ENCODE peak calls at places on chromosome X, in four cellular contexts. W is right atrium auricular region, N is fibroblast of the aortic adventitia, X is lung. V is an unnamed sample.

GRCh38 chrX:16957751-16958150 is 11.3 kb downstream of the REPS2 start:
- DNase-seq in W (no peak), N (no peak), X (no peak), V (no peak)

GRCh38 chrX:1244164-1245076 is 24.2 kb upstream of the CSF2RA start:
- DNase-seq in W (no peak), N (no peak), X (no peak), V (no peak)

GRCh38 chrX:40864972-40865371 is 129.6 kb upstream of the MED14 start:
- DNase-seq in W (no peak), N (peak; percentile 77), X (no peak), V (no peak)

GRCh38 chrX:107324493-107325310 is 118.3 kb downstream of the DNAAF6 start:
- DNase-seq in W (no peak), N (peak; percentile 13), X (no peak), V (no peak)

GRCh38 chrX:370963-371745 is 15.6 kb downstream of the PPP2R3B start:
- DNase-seq in W (no peak), N (no peak), X (no peak), V (no peak)

GRCh38 chrX:122943918-122944317 is 240.2 kb upstream of the GRIA3 start:
- DNase-seq in W (no peak), N (peak; percentile 66), X (no peak), V (no peak)

GRCh38 chrX:40867352-40867751 is 132.0 kb upstream of the MED14 start:
- DNase-seq in W (no peak), N (peak; percentile 64), X (no peak), V (no peak)

GRCh38 chrX:12080265-12080664 is 58.0 kb upstream of the FRMPD4 start:
- DNase-seq in W (no peak), N (peak; percentile 69), X (no peak), V (no peak)

GRCh38 chrX:85327060-85327333 is 52.5 kb downstream of the POF1B start:
- DNase-seq in W (no peak), N (no peak), X (no peak), V (no peak)

GRCh38 chrX:115054876-115055275 is 37.5 kb upstream of the IL13RA2 start:
- DNase-seq in W (no peak), N (no peak), X (no peak), V (no peak)

GRCh38 chrX:71665747-71666146 is 1.6 kb upstream of the LOC101059915 start:
- DNase-seq in W (no peak), N (no peak), X (peak; percentile 11), V (no peak)

GRCh38 chrX:1661048-1661921 is 46.4 kb downstream of the ASMT start:
- DNase-seq in W (no peak), N (no peak), X (peak; percentile 51), V (peak; percentile 80)

GRCh38 chrX:17519349-17519748 is 144.3 kb downstream of the NHS start:
- DNase-seq in W (peak; percentile 81), N (peak; percentile 80), X (peak; percentile 37), V (no peak)

GRCh38 chrX:19543020-19543715 is 27.9 kb upstream of the MAP3K15 start:
- DNase-seq in W (no peak), N (no peak), X (no peak), V (no peak)

GRCh38 chrX:134774190-134775048 is 116.1 kb upstream of the PLAC1 start:
- DNase-seq in W (no peak), N (no peak), X (no peak), V (no peak)

GRCh38 chrX:155997436-155997835 is at the start of gene IL9R:
- DNase-seq in W (no peak), N (no peak), X (no peak), V (peak; percentile 30)

GRCh38 chrX:7586126-7586525 is 256.8 kb upstream of the VCX start:
- DNase-seq in W (no peak), N (peak; percentile 22), X (no peak), V (no peak)

GRCh38 chrX:29422034-29422433 is 793.3 kb upstream of the MAGEB2 start:
- DNase-seq in W (no peak), N (no peak), X (no peak), V (no peak)

GRCh38 chrX:110180176-110180927 is 137.5 kb downstream of the AMMECR1 start:
- DNase-seq in W (no peak), N (peak; percentile 81), X (no peak), V (no peak)

GRCh38 chrX:123086768-123087167 is 97.3 kb upstream of the GRIA3 start:
- DNase-seq in W (no peak), N (no peak), X (no peak), V (no peak)

GRCh38 chrX:13669246-13669689 is 16.3 kb downstream of the TCEANC start:
- DNase-seq in W (peak; percentile 66), N (peak; percentile 99), X (peak; percentile 76), V (peak; percentile 25)

GRCh38 chrX:27976284-27976683 is 5.0 kb downstream of the DCAF8L1 start:
- DNase-seq in W (no peak), N (peak; percentile 43), X (no peak), V (no peak)

GRCh38 chrX:56764153-56764974 is 35.3 kb downstream of the NBDY start:
- DNase-seq in W (peak; percentile 79), N (peak; percentile 96), X (peak; percentile 81), V (peak; percentile 42)

GRCh38 chrX:10062980-10063379 is 93.8 kb upstream of the CLCN4 start:
- DNase-seq in W (no peak), N (no peak), X (no peak), V (no peak)

GRCh38 chrX:100263650-100264049 is 146.4 kb downstream of the PCDH19 start:
- DNase-seq in W (no peak), N (no peak), X (no peak), V (no peak)

GRCh38 chrX:110915579-110915978 is 120.0 kb upstream of the CHRDL1 start:
- DNase-seq in W (no peak), N (peak; percentile 7), X (no peak), V (no peak)

GRCh38 chrX:94854251-94854650 is 1180.2 kb downstream of the FAM133A start:
- DNase-seq in W (no peak), N (no peak), X (no peak), V (no peak)

GRCh38 chrX:125326599-125326998 is 6.9 kb downstream of the TEX13C start:
- DNase-seq in W (no peak), N (no peak), X (no peak), V (no peak)

GRCh38 chrX:125327891-125328290 is 8.2 kb downstream of the TEX13C start:
- DNase-seq in W (no peak), N (no peak), X (no peak), V (no peak)

GRCh38 chrX:125319646-125320521 is at the start of gene TEX13C:
- DNase-seq in W (no peak), N (no peak), X (no peak), V (no peak)

DNA sequence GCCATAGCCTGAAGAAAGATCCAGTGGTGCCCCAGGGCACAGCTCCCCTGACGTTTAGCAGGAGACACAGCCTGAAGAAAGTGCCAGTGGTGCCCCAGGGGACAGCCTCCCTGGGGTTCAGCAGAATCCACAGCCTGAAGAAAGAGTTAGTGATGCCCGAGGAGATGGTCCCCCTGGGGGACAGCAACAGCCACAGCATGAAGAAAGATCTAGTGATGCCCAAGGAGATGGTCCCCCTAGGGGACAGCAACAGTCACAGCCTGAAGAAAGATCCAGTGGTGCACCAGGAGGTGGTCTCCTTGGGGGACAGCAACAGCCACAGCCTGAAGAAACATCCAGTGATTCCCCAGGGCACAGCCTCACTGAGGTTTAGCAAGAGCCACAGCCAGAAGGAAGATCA is 2.8 kb downstream of the TEX13C start:
- DNase-seq in W (no peak), N (no peak), X (no peak), V (no peak)
- TF ChIP-seq CTCF in W (no peak), N (no peak), X (no peak), V (no peak)

DNA sequence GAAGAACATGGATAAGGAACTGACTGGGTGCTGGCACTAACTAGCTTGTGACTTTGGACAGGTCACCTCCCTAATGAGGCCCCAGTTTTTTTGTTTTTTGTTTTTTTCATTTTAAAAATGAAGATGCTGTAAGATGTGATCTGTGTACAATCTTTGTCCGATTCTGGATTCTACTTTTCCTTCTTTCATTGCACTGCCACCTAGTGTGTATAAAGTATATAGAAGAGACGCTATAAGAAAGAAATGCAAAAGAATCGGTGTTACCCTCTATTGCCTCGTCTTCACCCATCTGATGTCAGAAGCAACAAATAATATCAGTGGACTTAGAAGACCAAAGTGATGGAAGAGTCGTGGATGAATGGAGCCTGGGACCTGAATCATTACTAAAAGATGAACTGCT is 58.6 kb upstream of the P2RY10 start:
- DNase-seq in W (no peak), N (peak; percentile 28), X (no peak), V (no peak)
- TF ChIP-seq CTCF in W (no peak), N (peak; percentile 18), X (no peak), V (peak; percentile 35)

DNA sequence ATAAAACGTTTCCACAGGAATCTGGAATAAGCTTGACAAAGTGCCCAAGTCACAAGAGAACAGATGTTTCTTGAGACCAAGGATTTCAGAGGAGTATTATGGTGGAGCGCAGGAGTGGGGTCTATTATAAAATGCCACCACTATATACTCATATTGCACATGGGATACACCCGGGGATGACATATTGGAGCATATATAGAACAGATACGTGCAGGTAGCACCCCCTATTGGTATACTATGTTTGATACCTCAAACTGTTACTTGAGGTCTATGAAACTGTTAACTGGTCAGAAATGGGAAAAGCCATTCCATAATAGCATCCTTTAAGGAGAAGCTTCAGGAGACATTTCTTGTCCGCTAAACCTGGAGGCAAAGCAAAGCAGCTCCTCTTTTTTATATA is 86.0 kb downstream of the PCYT1B start:
- DNase-seq in W (no peak), N (peak; percentile 30), X (no peak), V (no peak)
- TF ChIP-seq CTCF in W (no peak), N (peak; percentile 11), X (no peak), V (no peak)

GRCh38 chrX:130082244-130083106 is 27.8 kb downstream of the ELF4 start:
- DNase-seq in W (peak; percentile 64), N (peak; percentile 39), X (peak; percentile 45), V (peak; percentile 53)
- TF ChIP-seq CTCF in W (no peak), N (peak; percentile 28), X (no peak), V (peak; percentile 25)

DNA sequence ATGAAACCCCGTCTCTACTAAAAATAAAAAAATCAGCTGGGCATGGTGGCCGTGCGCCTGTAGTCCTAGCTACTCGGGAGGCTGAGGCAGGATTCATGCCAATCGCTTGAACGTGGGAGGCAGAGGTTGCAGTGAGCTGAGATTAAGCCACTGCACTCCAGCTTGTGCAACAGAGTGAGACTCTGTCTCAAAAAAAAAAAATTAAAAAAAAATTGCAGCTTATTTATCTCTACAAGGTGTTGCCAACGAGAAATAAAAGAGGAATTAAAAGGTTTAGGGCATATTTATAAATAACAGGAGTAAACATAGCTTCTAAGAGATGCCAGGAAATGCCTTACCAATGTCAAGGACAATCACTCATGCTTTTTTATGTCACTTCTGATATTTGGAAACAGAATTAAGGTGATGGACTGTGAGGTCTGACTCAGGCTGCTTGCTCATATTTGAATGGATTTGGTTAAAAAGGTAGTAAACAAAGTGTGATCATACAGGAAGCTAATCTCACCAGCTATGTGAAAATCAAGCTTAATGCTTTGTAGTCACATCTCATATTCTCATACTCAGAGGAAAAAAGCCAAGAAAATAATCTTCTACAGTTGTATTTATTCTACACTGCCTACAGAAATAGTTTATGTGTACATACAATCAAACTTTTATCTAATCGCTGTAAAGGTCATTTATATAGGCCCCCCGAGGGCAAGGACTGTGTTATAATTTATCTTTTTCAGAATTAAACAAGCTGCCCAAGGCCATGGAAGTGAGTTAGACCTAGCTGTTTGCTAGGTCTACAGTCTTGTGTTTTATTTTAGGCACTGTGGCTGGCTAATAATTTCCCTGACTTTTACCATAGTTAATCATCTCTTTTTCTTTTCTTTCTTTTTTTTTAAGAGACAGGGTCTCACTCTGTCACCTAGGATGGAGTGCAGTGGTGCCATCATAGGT is 61.1 kb upstream of the RBMX start:
- DNase-seq in W (no peak), N (no peak), X (no peak), V (no peak)
- TF ChIP-seq CTCF in W (no peak), N (no peak), X (no peak), V (no peak)

GRCh38 chrX:8820910-8821527 is 19.8 kb upstream of the FAM9A start:
- DNase-seq in W (no peak), N (no peak), X (no peak), V (no peak)
- TF ChIP-seq CTCF in W (no peak), N (no peak), X (no peak), V (no peak)

V was measured in natural killer cell.